ENCODE peak calls at places on chromosome 1, in four cellular contexts. L is EL, S is psoas muscle, I is mesenteric fat pad. R is an unnamed sample.

GRCh38 chr1:19799233-19799876 is 361 bp downstream of the TMCO4 start:
- DNase-seq in S (peak; percentile 69), I (peak; percentile 91), L (peak; percentile 67), R (no peak)

GRCh38 chr1:47405697-47406096 is 10.4 kb upstream of the FOXE3 start:
- DNase-seq in I (no peak), L (no peak), S (no peak), R (no peak)

GRCh38 chr1:45503462-45504360 is 3.6 kb downstream of the MMACHC start:
- DNase-seq in L (no peak), S (no peak), I (no peak), R (no peak)

GRCh38 chr1:100955322-100955721 is 59.4 kb downstream of the SLC30A7 start:
- DNase-seq in I (no peak), S (no peak), L (peak; percentile 84), R (no peak)

GRCh38 chr1:53321776-53322602 is 5.9 kb downstream of the LRP8 start:
- DNase-seq in I (no peak), S (no peak), L (no peak), R (no peak)

GRCh38 chr1:151013518-151013917 is 5.3 kb downstream of the PRUNE1 start:
- DNase-seq in I (no peak), L (no peak), S (no peak), R (no peak)

GRCh38 chr1:55402117-55402516 is 187.0 kb upstream of the USP24 start:
- DNase-seq in S (no peak), I (no peak), L (peak; percentile 84), R (no peak)

GRCh38 chr1:203135636-203136305 is 8.2 kb downstream of the ADORA1 start:
- DNase-seq in I (no peak), L (peak; percentile 23), S (no peak), R (no peak)

GRCh38 chr1:206784471-206784903 is 12.2 kb upstream of the IL10 start:
- DNase-seq in L (no peak), I (no peak), S (no peak), R (no peak)

GRCh38 chr1:209641216-209642181 is 10.7 kb downstream of the LAMB3 start:
- DNase-seq in L (no peak), I (peak; percentile 88), S (peak; percentile 85), R (no peak)

GRCh38 chr1:216600730-216601426 is 122.4 kb downstream of the ESRRG start:
- DNase-seq in S (peak; percentile 77), I (peak; percentile 89), L (peak; percentile 78), R (no peak)

GRCh38 chr1:33246171-33246570 is 10.1 kb upstream of the ZNF362 start:
- DNase-seq in I (no peak), L (no peak), S (no peak), R (no peak)

GRCh38 chr1:167617100-167617949 is 12.7 kb upstream of the RCSD1 start:
- DNase-seq in I (no peak), L (peak; percentile 59), S (peak; percentile 30), R (no peak)

GRCh38 chr1:941588-942383 is 17.3 kb downstream of the NOC2L start:
- DNase-seq in L (peak; percentile 84), I (no peak), S (peak; percentile 79), R (no peak)

GRCh38 chr1:227898502-227899140 is 49.1 kb downstream of the WNT9A start:
- DNase-seq in L (no peak), S (no peak), I (peak; percentile 69), R (no peak)

R was measured in cerebellar nuclear complex.